ENCODE peak calls at places on chromosomes 7 and 10, in nine cellular contexts. One of them, this sample, is unnamed.

GRCh38 chr7:48041665-48041995 is 6.3 kb downstream of the C7orf57 start:
- DNase-seq in AG08395: peak
- DNase-seq in GM12891: no peak
- DNase-seq in ACHN: no peak
- DNase-seq in CD8-positive, alpha-beta T cell: no peak
- DNase-seq in endothelial cell: no peak
- DNase-seq in NCI-H2081 treated with DMSO at 0.1 percent for 48 hours: no peak
- DNase-seq in lung: no peak
- DNase-seq in Karpas-422: no peak
- DNase-seq in this sample: no peak

GRCh38 chr7:155206286-155207020 is 91.2 kb upstream of the INSIG1 start:
- DNase-seq in Karpas-422: peak
- DNase-seq in ACHN: peak
- DNase-seq in AG08395: peak
- DNase-seq in NCI-H2081 treated with DMSO at 0.1 percent for 48 hours: no peak
- DNase-seq in lung: peak
- DNase-seq in CD8-positive, alpha-beta T cell: peak
- DNase-seq in endothelial cell: no peak
- DNase-seq in GM12891: peak
- DNase-seq in this sample: peak

GRCh38 chr10:119377905-119378736 is 164.4 kb downstream of the RGS10 start:
- DNase-seq in AG08395: peak
- DNase-seq in lung: no peak
- DNase-seq in GM12891: no peak
- DNase-seq in NCI-H2081 treated with DMSO at 0.1 percent for 48 hours: no peak
- DNase-seq in Karpas-422: no peak
- DNase-seq in CD8-positive, alpha-beta T cell: no peak
- DNase-seq in endothelial cell: no peak
- DNase-seq in ACHN: no peak
- DNase-seq in this sample: no peak

GRCh38 chr10:94172332-94172731 is 178.6 kb downstream of the PLCE1 start:
- DNase-seq in ACHN: no peak
- DNase-seq in CD8-positive, alpha-beta T cell: no peak
- DNase-seq in GM12891: no peak
- DNase-seq in endothelial cell: no peak
- DNase-seq in AG08395: no peak
- DNase-seq in NCI-H2081 treated with DMSO at 0.1 percent for 48 hours: no peak
- DNase-seq in lung: no peak
- DNase-seq in Karpas-422: no peak
- DNase-seq in this sample: no peak

GRCh38 chr7:92831716-92832622 is 4.4 kb downstream of the CDK6 start:
- DNase-seq in ACHN: peak
- DNase-seq in Karpas-422: no peak
- DNase-seq in lung: no peak
- DNase-seq in NCI-H2081 treated with DMSO at 0.1 percent for 48 hours: no peak
- DNase-seq in GM12891: no peak
- DNase-seq in CD8-positive, alpha-beta T cell: no peak
- DNase-seq in endothelial cell: no peak
- DNase-seq in AG08395: peak
- DNase-seq in this sample: no peak

GRCh38 chr7:134120405-134120804 is 6.7 kb upstream of the LRGUK start:
- DNase-seq in endothelial cell: no peak
- DNase-seq in GM12891: no peak
- DNase-seq in Karpas-422: no peak
- DNase-seq in lung: no peak
- DNase-seq in AG08395: peak
- DNase-seq in NCI-H2081 treated with DMSO at 0.1 percent for 48 hours: no peak
- DNase-seq in ACHN: no peak
- DNase-seq in CD8-positive, alpha-beta T cell: no peak
- DNase-seq in this sample: no peak

GRCh38 chr7:22137466-22137865 is 191.8 kb upstream of the CDCA7L start:
- DNase-seq in Karpas-422: no peak
- DNase-seq in ACHN: no peak
- DNase-seq in lung: no peak
- DNase-seq in AG08395: peak
- DNase-seq in CD8-positive, alpha-beta T cell: no peak
- DNase-seq in endothelial cell: no peak
- DNase-seq in NCI-H2081 treated with DMSO at 0.1 percent for 48 hours: no peak
- DNase-seq in GM12891: no peak
- DNase-seq in this sample: no peak

GRCh38 chr10:49616421-49617230 is 2.8 kb downstream of the CHAT start:
- DNase-seq in AG08395: no peak
- DNase-seq in GM12891: no peak
- DNase-seq in lung: no peak
- DNase-seq in ACHN: no peak
- DNase-seq in NCI-H2081 treated with DMSO at 0.1 percent for 48 hours: no peak
- DNase-seq in CD8-positive, alpha-beta T cell: no peak
- DNase-seq in endothelial cell: no peak
- DNase-seq in Karpas-422: peak
- DNase-seq in this sample: no peak

GRCh38 chr7:109873296-109873695 is 1217.6 kb upstream of the LRRN3 start:
- DNase-seq in endothelial cell: no peak
- DNase-seq in ACHN: no peak
- DNase-seq in NCI-H2081 treated with DMSO at 0.1 percent for 48 hours: no peak
- DNase-seq in GM12891: no peak
- DNase-seq in lung: no peak
- DNase-seq in CD8-positive, alpha-beta T cell: no peak
- DNase-seq in AG08395: no peak
- DNase-seq in Karpas-422: no peak
- DNase-seq in this sample: no peak

GRCh38 chr7:28477041-28477442 is 64.7 kb downstream of the CREB5 start:
- DNase-seq in AG08395: no peak
- DNase-seq in Karpas-422: no peak
- DNase-seq in NCI-H2081 treated with DMSO at 0.1 percent for 48 hours: no peak
- DNase-seq in ACHN: no peak
- DNase-seq in CD8-positive, alpha-beta T cell: no peak
- DNase-seq in endothelial cell: no peak
- DNase-seq in GM12891: no peak
- DNase-seq in lung: no peak
- DNase-seq in this sample: no peak

GRCh38 chr10:67697646-67698245 is 1.8 kb upstream of the CTNNA3 start:
- DNase-seq in GM12891: peak
- DNase-seq in Karpas-422: peak
- DNase-seq in ACHN: peak
- DNase-seq in endothelial cell: peak
- DNase-seq in lung: no peak
- DNase-seq in NCI-H2081 treated with DMSO at 0.1 percent for 48 hours: peak
- DNase-seq in AG08395: peak
- DNase-seq in CD8-positive, alpha-beta T cell: no peak
- DNase-seq in this sample: no peak

GRCh38 chr7:155610633-155611193 is 33.7 kb upstream of the RBM33 start:
- DNase-seq in lung: no peak
- DNase-seq in ACHN: no peak
- DNase-seq in GM12891: no peak
- DNase-seq in CD8-positive, alpha-beta T cell: no peak
- DNase-seq in endothelial cell: no peak
- DNase-seq in AG08395: no peak
- DNase-seq in NCI-H2081 treated with DMSO at 0.1 percent for 48 hours: no peak
- DNase-seq in Karpas-422: no peak
- DNase-seq in this sample: no peak

GRCh38 chr7:94368371-94368791 is 26.3 kb upstream of the COL1A2 start:
- DNase-seq in GM12891: no peak
- DNase-seq in endothelial cell: no peak
- DNase-seq in ACHN: no peak
- DNase-seq in NCI-H2081 treated with DMSO at 0.1 percent for 48 hours: no peak
- DNase-seq in lung: no peak
- DNase-seq in CD8-positive, alpha-beta T cell: no peak
- DNase-seq in AG08395: peak
- DNase-seq in Karpas-422: no peak
- DNase-seq in this sample: no peak

GRCh38 chr7:151448261-151449252 is 8.6 kb upstream of the CRYGN start:
- DNase-seq in NCI-H2081 treated with DMSO at 0.1 percent for 48 hours: no peak
- DNase-seq in GM12891: peak
- DNase-seq in lung: peak
- DNase-seq in endothelial cell: peak
- DNase-seq in CD8-positive, alpha-beta T cell: peak
- DNase-seq in Karpas-422: no peak
- DNase-seq in ACHN: peak
- DNase-seq in AG08395: peak
- DNase-seq in this sample: peak

GRCh38 chr7:42869131-42870020 is 42.5 kb downstream of the C7orf25 start:
- DNase-seq in NCI-H2081 treated with DMSO at 0.1 percent for 48 hours: no peak
- DNase-seq in GM12891: no peak
- DNase-seq in lung: no peak
- DNase-seq in CD8-positive, alpha-beta T cell: no peak
- DNase-seq in AG08395: peak
- DNase-seq in endothelial cell: no peak
- DNase-seq in Karpas-422: no peak
- DNase-seq in ACHN: no peak
- DNase-seq in this sample: no peak

GRCh38 chr7:111842489-111842888 is 280.2 kb upstream of the IMMP2L start:
- DNase-seq in AG08395: no peak
- DNase-seq in CD8-positive, alpha-beta T cell: no peak
- DNase-seq in lung: no peak
- DNase-seq in ACHN: no peak
- DNase-seq in Karpas-422: no peak
- DNase-seq in GM12891: no peak
- DNase-seq in endothelial cell: no peak
- DNase-seq in NCI-H2081 treated with DMSO at 0.1 percent for 48 hours: no peak
- DNase-seq in this sample: no peak

GRCh38 chr7:70712942-70713341 is 419.0 kb upstream of the GALNT17 start:
- DNase-seq in AG08395: no peak
- DNase-seq in NCI-H2081 treated with DMSO at 0.1 percent for 48 hours: no peak
- DNase-seq in Karpas-422: no peak
- DNase-seq in GM12891: no peak
- DNase-seq in lung: no peak
- DNase-seq in endothelial cell: no peak
- DNase-seq in CD8-positive, alpha-beta T cell: no peak
- DNase-seq in ACHN: no peak
- DNase-seq in this sample: no peak

GRCh38 chr7:141290951-141291350 is 217.1 kb downstream of the TMEM178B start:
- DNase-seq in lung: no peak
- DNase-seq in CD8-positive, alpha-beta T cell: no peak
- DNase-seq in Karpas-422: no peak
- DNase-seq in NCI-H2081 treated with DMSO at 0.1 percent for 48 hours: no peak
- DNase-seq in endothelial cell: no peak
- DNase-seq in ACHN: no peak
- DNase-seq in AG08395: no peak
- DNase-seq in GM12891: no peak
- DNase-seq in this sample: no peak

GRCh38 chr7:18753972-18754610 is 258.5 kb downstream of the HDAC9 start:
- DNase-seq in CD8-positive, alpha-beta T cell: no peak
- DNase-seq in Karpas-422: no peak
- DNase-seq in AG08395: peak
- DNase-seq in ACHN: no peak
- DNase-seq in endothelial cell: no peak
- DNase-seq in GM12891: no peak
- DNase-seq in lung: no peak
- DNase-seq in NCI-H2081 treated with DMSO at 0.1 percent for 48 hours: no peak
- DNase-seq in this sample: no peak

GRCh38 chr10:74388801-74389200 is 237.8 kb downstream of the ADK start:
- DNase-seq in Karpas-422: no peak
- DNase-seq in NCI-H2081 treated with DMSO at 0.1 percent for 48 hours: no peak
- DNase-seq in endothelial cell: no peak
- DNase-seq in ACHN: no peak
- DNase-seq in lung: no peak
- DNase-seq in CD8-positive, alpha-beta T cell: no peak
- DNase-seq in GM12891: no peak
- DNase-seq in AG08395: no peak
- DNase-seq in this sample: no peak

GRCh38 chr10:117543245-117543998 is 876 bp downstream of the EMX2 start:
- DNase-seq in Karpas-422: no peak
- DNase-seq in CD8-positive, alpha-beta T cell: no peak
- DNase-seq in GM12891: no peak
- DNase-seq in ACHN: peak
- DNase-seq in AG08395: no peak
- DNase-seq in lung: no peak
- DNase-seq in endothelial cell: peak
- DNase-seq in NCI-H2081 treated with DMSO at 0.1 percent for 48 hours: no peak
- DNase-seq in this sample: no peak

GRCh38 chr10:62681211-62681940 is 123.1 kb upstream of the ADO start:
- DNase-seq in ACHN: no peak
- DNase-seq in GM12891: peak
- DNase-seq in CD8-positive, alpha-beta T cell: peak
- DNase-seq in NCI-H2081 treated with DMSO at 0.1 percent for 48 hours: no peak
- DNase-seq in endothelial cell: no peak
- DNase-seq in Karpas-422: peak
- DNase-seq in AG08395: no peak
- DNase-seq in lung: no peak
- DNase-seq in this sample: peak

GRCh38 chr7:1667566-1668485 is 2.3 kb upstream of the ELFN1 start:
- DNase-seq in CD8-positive, alpha-beta T cell: no peak
- DNase-seq in GM12891: no peak
- DNase-seq in Karpas-422: no peak
- DNase-seq in NCI-H2081 treated with DMSO at 0.1 percent for 48 hours: no peak
- DNase-seq in lung: no peak
- DNase-seq in AG08395: no peak
- DNase-seq in endothelial cell: peak
- DNase-seq in ACHN: no peak
- DNase-seq in this sample: no peak

GRCh38 chr10:23171232-23171876 is 20.8 kb upstream of the PTF1A start:
- DNase-seq in CD8-positive, alpha-beta T cell: no peak
- DNase-seq in AG08395: peak
- DNase-seq in lung: no peak
- DNase-seq in GM12891: no peak
- DNase-seq in Karpas-422: no peak
- DNase-seq in endothelial cell: peak
- DNase-seq in ACHN: peak
- DNase-seq in NCI-H2081 treated with DMSO at 0.1 percent for 48 hours: no peak
- DNase-seq in this sample: no peak

GRCh38 chr7:4689151-4689550 is 7.1 kb downstream of the FOXK1 start:
- DNase-seq in ACHN: no peak
- DNase-seq in NCI-H2081 treated with DMSO at 0.1 percent for 48 hours: no peak
- DNase-seq in endothelial cell: no peak
- DNase-seq in Karpas-422: no peak
- DNase-seq in lung: no peak
- DNase-seq in GM12891: no peak
- DNase-seq in AG08395: no peak
- DNase-seq in CD8-positive, alpha-beta T cell: no peak
- DNase-seq in this sample: no peak

GRCh38 chr10:17453377-17454091 is 861 bp downstream of the ST8SIA6 start:
- DNase-seq in Karpas-422: no peak
- DNase-seq in endothelial cell: peak
- DNase-seq in lung: no peak
- DNase-seq in GM12891: no peak
- DNase-seq in CD8-positive, alpha-beta T cell: peak
- DNase-seq in NCI-H2081 treated with DMSO at 0.1 percent for 48 hours: no peak
- DNase-seq in ACHN: no peak
- DNase-seq in AG08395: peak
- DNase-seq in this sample: peak

GRCh38 chr7:48259463-48260280 is 88.4 kb downstream of the ABCA13 start:
- DNase-seq in GM12891: no peak
- DNase-seq in endothelial cell: no peak
- DNase-seq in lung: no peak
- DNase-seq in ACHN: no peak
- DNase-seq in CD8-positive, alpha-beta T cell: no peak
- DNase-seq in AG08395: no peak
- DNase-seq in NCI-H2081 treated with DMSO at 0.1 percent for 48 hours: no peak
- DNase-seq in Karpas-422: no peak
- DNase-seq in this sample: no peak

GRCh38 chr7:130649004-130649790 is 19.4 kb downstream of the COPG2 start:
- DNase-seq in lung: no peak
- DNase-seq in GM12891: peak
- DNase-seq in AG08395: peak
- DNase-seq in ACHN: peak
- DNase-seq in CD8-positive, alpha-beta T cell: no peak
- DNase-seq in Karpas-422: no peak
- DNase-seq in endothelial cell: no peak
- DNase-seq in NCI-H2081 treated with DMSO at 0.1 percent for 48 hours: no peak
- DNase-seq in this sample: no peak

GRCh38 chr7:45088146-45088701 is 545 bp downstream of the NACAD start:
- DNase-seq in lung: no peak
- DNase-seq in GM12891: no peak
- DNase-seq in ACHN: no peak
- DNase-seq in endothelial cell: no peak
- DNase-seq in NCI-H2081 treated with DMSO at 0.1 percent for 48 hours: no peak
- DNase-seq in CD8-positive, alpha-beta T cell: no peak
- DNase-seq in AG08395: no peak
- DNase-seq in Karpas-422: no peak
- DNase-seq in this sample: no peak

GRCh38 chr7:21167942-21168341 is 259.9 kb upstream of the SP4 start:
- DNase-seq in AG08395: no peak
- DNase-seq in ACHN: no peak
- DNase-seq in endothelial cell: no peak
- DNase-seq in lung: no peak
- DNase-seq in CD8-positive, alpha-beta T cell: no peak
- DNase-seq in Karpas-422: no peak
- DNase-seq in GM12891: no peak
- DNase-seq in NCI-H2081 treated with DMSO at 0.1 percent for 48 hours: no peak
- DNase-seq in this sample: no peak

GRCh38 chr7:97731736-97732370 is at the start of gene TAC1:
- DNase-seq in ACHN: no peak
- DNase-seq in lung: no peak
- DNase-seq in CD8-positive, alpha-beta T cell: no peak
- DNase-seq in GM12891: no peak
- DNase-seq in Karpas-422: no peak
- DNase-seq in endothelial cell: peak
- DNase-seq in NCI-H2081 treated with DMSO at 0.1 percent for 48 hours: no peak
- DNase-seq in AG08395: no peak
- DNase-seq in this sample: no peak

This sample was measured in naive thymus-derived CD4-positive, alpha-beta T cell.